ENCODE peak calls at places on chromosomes 6 and 20, in seven cellular contexts. G, D, K, Q, L, H and Y are unnamed samples.

GRCh38 chr6:124977067-124977908 is 15.1 kb downstream of the RNF217 start:
- DNase-seq in D (no peak), Q (no peak), G (no peak), K (no peak), H (no peak), L (no peak), Y (no peak)

GRCh38 chr6:36427781-36428345 is 14.8 kb downstream of the PXT1 start:
- DNase-seq in L (no peak), H (no peak), G (no peak), D (no peak), Q (no peak), K (no peak), Y (no peak)

GRCh38 chr6:105170066-105170465 is 9.7 kb downstream of the POPDC3 start:
- DNase-seq in L (no peak), H (no peak), D (no peak), K (no peak), G (no peak), Q (no peak), Y (no peak)

GRCh38 chr6:50815436-50816114 is 3.1 kb upstream of the TFAP2B start:
- DNase-seq in D (no peak), Q (no peak), G (no peak), H (no peak), L (peak), K (no peak), Y (no peak)

GRCh38 chr6:157058574-157058973 is 264.7 kb downstream of the TMEM242 start:
- DNase-seq in H (no peak), G (no peak), L (no peak), Q (no peak), K (no peak), D (no peak), Y (no peak)

GRCh38 chr20:33433465-33433864 is 10.1 kb downstream of the SNTA1 start:
- DNase-seq in H (no peak), K (no peak), Q (no peak), D (no peak), L (no peak), G (no peak), Y (no peak)

GRCh38 chr6:73696990-73697651 is 1.1 kb downstream of the CD109 start:
- DNase-seq in G (no peak), Q (no peak), K (no peak), H (no peak), D (no peak), L (no peak), Y (no peak)

GRCh38 chr6:11357285-11357684 is 124.8 kb upstream of the NEDD9 start:
- DNase-seq in L (no peak), K (no peak), Q (no peak), D (no peak), H (no peak), G (no peak), Y (no peak)

GRCh38 chr6:10837009-10837691 is 1.2 kb downstream of the MAK start:
- DNase-seq in L (peak), Q (no peak), D (peak), H (no peak), K (no peak), G (no peak), Y (peak)

GRCh38 chr6:17101422-17102257 is at the start of gene STMND1:
- DNase-seq in D (peak), H (no peak), K (peak), Q (no peak), L (no peak), G (no peak), Y (peak)

GRCh38 chr6:128731249-128732165 is 151.4 kb upstream of the LAMA2 start:
- DNase-seq in K (no peak), D (peak), H (peak), G (no peak), Q (peak), L (no peak), Y (peak)

GRCh38 chr6:40152196-40152595 is 217.9 kb upstream of the MOCS1 start:
- DNase-seq in L (no peak), G (no peak), D (no peak), H (no peak), Q (no peak), K (no peak), Y (no peak)

DNA sequence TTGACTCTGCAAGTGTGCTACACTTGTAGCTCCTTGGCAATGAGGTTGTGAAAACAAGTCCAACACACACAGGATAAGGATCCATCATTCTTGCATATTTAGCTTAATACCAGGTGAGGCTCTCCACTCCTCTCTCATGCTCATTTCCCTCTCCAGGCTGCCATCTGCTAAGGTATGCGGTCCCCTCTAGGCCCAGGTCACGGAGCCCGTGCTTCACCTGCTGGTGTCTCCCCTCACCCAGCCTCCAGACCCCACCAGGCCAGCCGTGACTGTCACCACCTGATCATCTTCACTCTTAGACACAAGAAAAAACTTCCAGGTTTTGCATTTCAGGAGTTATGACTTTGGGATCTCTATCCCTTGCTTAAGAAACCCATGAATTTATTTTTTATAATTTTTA is 14.2 kb upstream of the NCR2 start:
- DNase-seq in Q (no peak), K (no peak), D (no peak), H (no peak), L (no peak), G (no peak), Y (no peak)
- TF ChIP-seq JUND in Q (no peak), K (no peak), D (no peak), H (no peak), L (no peak), G (no peak), Y (no peak)

GRCh38 chr20:37339208-37339607 is 6.7 kb upstream of the SRC start:
- DNase-seq in H (no peak), Q (no peak), L (no peak), D (no peak), G (no peak), K (no peak), Y (no peak)

GRCh38 chr20:37335642-37336368 is 10.1 kb upstream of the SRC start:
- DNase-seq in Q (no peak), D (no peak), L (peak), K (no peak), G (no peak), H (peak), Y (no peak)

GRCh38 chr20:37334450-37334849 is 11.5 kb upstream of the SRC start:
- DNase-seq in K (no peak), H (no peak), L (no peak), G (no peak), Q (no peak), D (no peak), Y (no peak)

GRCh38 chr20:37337208-37337955 is 8.6 kb upstream of the SRC start:
- DNase-seq in D (no peak), L (no peak), G (no peak), Q (no peak), K (no peak), H (peak), Y (no peak)

DNA sequence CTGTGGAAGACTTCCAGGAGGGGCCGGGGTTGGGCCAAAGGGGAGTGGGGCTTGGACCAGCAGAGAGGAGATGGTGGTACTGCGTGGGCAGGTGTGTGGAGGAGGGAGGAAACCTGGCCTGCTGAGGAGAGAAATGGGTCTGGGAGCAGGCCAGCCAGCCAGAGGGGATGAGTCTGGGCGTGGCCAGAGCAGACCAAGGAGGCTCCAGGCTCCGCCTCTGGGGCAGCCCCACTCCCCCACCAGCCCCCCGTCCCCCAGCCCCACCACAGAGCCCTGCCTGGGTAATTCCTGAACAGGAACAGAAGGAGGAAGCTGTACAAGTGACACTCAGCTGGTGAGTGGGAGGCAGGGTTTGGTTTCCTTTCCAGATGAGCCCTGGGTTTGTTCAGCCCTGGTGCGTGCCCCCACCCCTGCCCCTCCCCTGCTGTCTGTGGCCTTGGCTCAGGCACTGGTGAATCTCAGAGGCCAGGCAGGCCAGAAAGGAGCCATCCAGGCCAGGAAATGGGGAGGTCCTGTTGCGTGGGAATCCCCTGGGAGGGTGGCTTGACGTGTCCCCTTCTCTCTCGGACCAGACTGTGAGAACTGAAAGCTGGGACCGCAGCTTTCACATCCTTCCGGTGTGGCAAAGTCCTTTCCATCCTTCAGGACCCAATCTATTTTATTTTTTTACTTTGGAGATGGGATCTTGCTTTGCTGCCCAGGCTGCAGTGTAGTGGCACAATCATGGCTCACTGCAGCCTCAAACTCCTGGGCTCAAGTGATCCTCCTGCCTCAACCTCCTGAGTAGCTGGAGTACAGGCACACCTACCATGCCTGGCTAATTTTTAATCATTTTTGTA is 9.4 kb upstream of the SRC start:
- DNase-seq in D (peak), L (peak), K (no peak), Q (no peak), G (peak), H (no peak), Y (no peak)
- TF ChIP-seq JUND in D (no peak), L (no peak), K (no peak), Q (no peak), G (no peak), H (no peak), Y (no peak)

GRCh38 chr6:166274163-166274562 is 34.0 kb downstream of the PRR18 start:
- DNase-seq in G (no peak), D (no peak), Q (no peak), H (no peak), L (no peak), K (no peak), Y (no peak)

GRCh38 chr6:166274739-166275370 is 33.3 kb downstream of the PRR18 start:
- DNase-seq in H (no peak), G (no peak), Q (no peak), L (no peak), D (no peak), K (no peak), Y (no peak)

GRCh38 chr6:166277892-166278578 is 30.2 kb downstream of the PRR18 start:
- DNase-seq in L (no peak), D (no peak), G (peak), H (no peak), K (no peak), Q (no peak), Y (no peak)

GRCh38 chr6:166277021-166277420 is 31.2 kb downstream of the PRR18 start:
- DNase-seq in K (no peak), L (no peak), G (no peak), D (no peak), H (no peak), Q (no peak), Y (no peak)

DNA sequence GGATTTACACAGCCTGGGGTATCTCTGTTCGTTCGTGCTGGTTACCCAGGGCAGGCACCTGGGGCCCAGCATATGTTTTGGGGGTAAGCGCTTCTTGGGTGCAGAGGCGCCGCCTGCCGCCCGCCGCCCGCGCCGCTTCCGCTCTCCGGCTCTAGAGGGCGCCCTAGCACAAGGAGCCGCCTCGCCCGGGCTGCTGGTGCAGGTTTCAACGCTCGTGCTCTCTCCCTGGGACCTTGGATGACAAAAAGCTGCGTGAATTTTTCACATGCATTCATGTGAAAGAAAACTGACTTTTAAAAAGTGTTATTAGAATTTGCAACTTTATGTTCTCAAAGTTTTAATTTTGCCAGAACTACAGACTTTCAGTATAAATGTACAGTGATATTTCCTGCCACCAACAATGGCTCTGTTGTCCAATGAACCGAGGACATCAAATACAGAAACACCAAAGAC is 32.5 kb downstream of the PRR18 start:
- DNase-seq in L (peak), H (peak), K (peak), G (no peak), Q (no peak), D (peak), Y (peak)
- TF ChIP-seq JUND in L (no peak), H (no peak), K (no peak), G (no peak), Q (no peak), D (no peak), Y (no peak)

DNA sequence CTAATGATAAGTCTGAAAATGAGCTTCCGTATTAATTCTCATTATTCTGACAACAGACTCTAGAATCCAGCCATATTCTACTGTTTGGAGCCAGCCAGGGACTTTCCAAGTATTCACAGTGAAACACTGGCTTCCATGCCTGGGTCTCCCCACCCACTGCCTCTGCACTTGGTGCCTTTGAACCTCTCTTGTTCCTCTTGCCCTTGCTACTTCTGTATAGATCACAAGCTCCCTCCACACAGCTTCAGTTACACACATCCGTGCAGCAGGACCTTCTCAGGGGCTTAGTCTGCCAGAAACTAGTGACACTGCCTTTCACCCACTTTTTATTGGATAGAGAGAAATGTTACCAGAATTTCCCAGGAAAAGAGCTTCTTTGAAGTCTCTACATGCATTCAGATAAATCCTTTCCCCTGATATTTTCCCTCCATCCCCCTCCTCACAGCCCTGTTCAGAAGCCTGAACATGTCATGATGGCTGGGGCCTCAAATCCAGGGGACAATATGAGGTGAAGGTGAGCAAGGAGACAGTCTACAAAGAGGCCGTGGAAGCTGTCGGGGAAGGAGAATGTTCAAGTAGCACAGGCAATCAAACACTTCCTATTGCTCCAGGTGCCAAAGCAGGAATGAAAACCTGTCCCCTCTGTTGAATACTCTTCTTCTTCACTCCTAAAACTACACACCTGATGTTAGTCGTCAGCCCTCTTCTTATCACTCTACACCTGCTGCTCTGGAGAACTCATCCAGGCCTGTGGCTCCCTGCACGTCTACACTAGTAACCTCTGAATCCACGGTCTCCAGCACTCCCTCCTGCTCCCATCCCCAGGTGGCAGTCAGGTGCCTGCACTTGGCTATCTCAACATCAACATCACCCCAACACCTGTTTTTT is 20.1 kb upstream of the HLA-DOA start:
- DNase-seq in G (peak), L (no peak), K (no peak), D (no peak), H (no peak), Q (no peak), Y (no peak)
- TF ChIP-seq JUND in G (no peak), L (no peak), K (no peak), D (no peak), H (no peak), Q (no peak), Y (no peak)

GRCh38 chr20:63053430-63054102 is 46.8 kb upstream of the BHLHE23 start:
- DNase-seq in Q (no peak), K (peak), G (no peak), H (no peak), L (no peak), D (no peak), Y (no peak)
- TF ChIP-seq JUND in Q (no peak), K (no peak), G (no peak), H (no peak), L (no peak), D (no peak), Y (no peak)

DNA sequence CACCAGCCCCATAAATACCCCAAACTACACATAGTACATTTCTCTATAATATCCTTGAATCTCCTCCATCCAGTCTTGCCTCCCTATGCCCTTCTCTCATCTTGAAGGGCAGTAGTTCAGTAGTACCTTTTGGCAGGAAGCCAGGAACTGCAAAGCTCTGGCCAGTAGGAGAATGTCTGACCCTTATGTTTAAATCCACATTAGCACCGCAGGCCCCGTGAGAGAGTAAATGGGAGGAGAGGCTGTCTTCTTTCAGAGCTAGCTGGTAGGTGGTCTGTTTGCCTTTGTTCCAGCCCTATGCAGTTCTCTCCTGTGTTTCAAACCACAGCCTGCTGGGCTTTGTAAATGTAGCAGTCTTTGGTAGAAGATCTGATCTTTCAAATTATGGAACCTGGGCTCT is 690.7 kb downstream of the DOK5 start:
- DNase-seq in G (no peak), D (no peak), H (no peak), Q (no peak), L (no peak), K (peak), Y (no peak)
- TF ChIP-seq JUND in G (no peak), D (no peak), H (no peak), Q (no peak), L (no peak), K (no peak), Y (no peak)

GRCh38 chr20:6651016-6651415 is 116.5 kb upstream of the BMP2 start:
- DNase-seq in K (no peak), D (no peak), H (no peak), G (no peak), Q (no peak), L (no peak), Y (no peak)
- TF ChIP-seq JUND in K (no peak), D (no peak), H (no peak), G (no peak), Q (no peak), L (no peak), Y (no peak)

GRCh38 chr6:158170656-158171081 is 2.5 kb downstream of the GTF2H5 start:
- DNase-seq in H (peak), D (no peak), G (no peak), K (no peak), Q (no peak), L (no peak), Y (no peak)
- TF ChIP-seq JUND in H (no peak), D (peak), G (no peak), K (no peak), Q (peak), L (no peak), Y (no peak)